ENCODE peak calls at places on chromosomes 3 and 15, in eight cellular contexts. D is mammary epithelial cell; Q is IMR-90; W is CD4-positive, alpha-beta T cell; T is retinal pigment epithelial cell; O is AG09309; R is GM20000; Y is body of pancreas. B is an unnamed sample.

GRCh38 chr3:149902498-149903139 is 68.1 kb downstream of the PFN2 start:
- DNase-seq in D (peak; percentile 1), Q (no peak), O (no peak), R (no peak), T (no peak), Y (no peak), W (no peak), B (no peak)

GRCh38 chr3:52193059-52193458 is 4.9 kb upstream of the ALAS1 start:
- DNase-seq in R (no peak), O (no peak), T (no peak), D (peak; percentile 66), Q (peak; percentile 44), Y (no peak), W (no peak), B (no peak)

GRCh38 chr3:125163739-125164601 is 48.6 kb downstream of the SLC12A8 start:
- DNase-seq in Q (no peak), D (no peak), T (no peak), O (no peak), Y (no peak), R (no peak), W (no peak), B (no peak)

GRCh38 chr3:178845446-178846118 is 226.0 kb downstream of the ZMAT3 start:
- DNase-seq in Y (no peak), O (peak; percentile 29), R (no peak), T (no peak), W (no peak), D (peak; percentile 20), Q (no peak), B (no peak)

GRCh38 chr3:53628546-53629395 is 134.4 kb downstream of the CACNA1D start:
- DNase-seq in D (peak; percentile 60), Q (no peak), W (no peak), Y (no peak), R (no peak), T (no peak), O (no peak), B (no peak)

GRCh38 chr15:70555713-70556112 is 207.6 kb downstream of the UACA start:
- DNase-seq in Y (no peak), W (no peak), T (no peak), O (no peak), Q (no peak), D (no peak), R (no peak), B (no peak)

GRCh38 chr3:128503164-128503651 is 10.2 kb upstream of the GATA2 start:
- DNase-seq in D (no peak), Y (no peak), T (no peak), Q (no peak), W (no peak), R (no peak), O (no peak), B (no peak)

GRCh38 chr3:87575538-87575937 is 299.2 kb upstream of the POU1F1 start:
- DNase-seq in Y (no peak), O (no peak), D (no peak), T (peak; percentile 21), Q (no peak), R (no peak), W (no peak), B (no peak)

GRCh38 chr3:150848864-150849263 is 56.4 kb downstream of the MINDY4B start:
- DNase-seq in D (no peak), O (no peak), Y (no peak), W (no peak), Q (no peak), R (no peak), T (no peak), B (no peak)

GRCh38 chr3:14765065-14765410 is 53.7 kb upstream of the FGD5 start:
- DNase-seq in D (no peak), O (no peak), Q (no peak), R (no peak), W (no peak), T (no peak), Y (no peak), B (no peak)

GRCh38 chr15:99076555-99077308 is 28.1 kb upstream of the SYNM start:
- DNase-seq in Q (peak; percentile 86), W (peak; percentile 13), T (no peak), R (peak; percentile 71), D (peak; percentile 72), Y (peak; percentile 69), O (peak; percentile 59), B (peak; percentile 63)

GRCh38 chr3:107794664-107795443 is 272.1 kb downstream of the BBX start:
- DNase-seq in R (no peak), W (no peak), Q (peak; percentile 4), T (no peak), D (no peak), O (no peak), Y (no peak), B (no peak)

GRCh38 chr15:42081463-42081830 is 12.9 kb downstream of the PLA2G4D start:
- DNase-seq in W (no peak), T (no peak), D (no peak), O (no peak), Q (no peak), R (no peak), Y (no peak), B (no peak)

DNA sequence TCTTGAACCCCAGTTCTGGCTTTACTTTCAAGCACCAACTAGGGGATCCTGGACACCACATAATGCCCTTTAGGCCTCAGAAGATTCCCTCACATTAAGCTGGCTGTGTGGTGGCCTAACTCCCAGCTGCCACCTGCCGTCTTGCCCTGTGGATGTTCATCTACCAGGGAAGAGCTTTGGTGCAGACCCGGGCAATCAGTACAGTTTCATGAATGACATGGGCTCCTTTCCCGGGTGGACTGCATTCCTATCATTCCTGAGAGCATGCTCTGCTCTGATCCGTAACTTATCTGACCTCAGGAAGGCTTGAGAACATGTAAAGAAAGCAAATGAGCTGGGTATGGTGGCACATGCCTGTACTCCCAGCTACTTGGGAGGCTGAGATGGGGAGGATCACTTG is 50.0 kb upstream of the GSK3B start:
- DNase-seq in O (no peak), D (peak; percentile 44), Q (peak; percentile 43), R (no peak), W (no peak), Y (peak; percentile 43), T (peak; percentile 70), B (no peak)
- TF ChIP-seq CTCF in O (no peak), D (no peak), Q (no peak), R (no peak), W (no peak), Y (no peak), T (peak; percentile 49), B (no peak)

GRCh38 chr15:29430831-29431230 is 161.2 kb upstream of the NSMCE3 start:
- DNase-seq in Y (no peak), W (no peak), T (no peak), O (no peak), Q (no peak), R (no peak), D (no peak), B (no peak)

GRCh38 chr15:29432191-29433049 is 162.8 kb upstream of the NSMCE3 start:
- DNase-seq in D (no peak), Q (no peak), Y (no peak), W (no peak), O (no peak), R (no peak), T (no peak), B (no peak)

GRCh38 chr15:29435811-29436210 is 166.2 kb upstream of the NSMCE3 start:
- DNase-seq in O (no peak), Y (no peak), Q (no peak), R (no peak), W (no peak), D (no peak), T (no peak), B (no peak)

GRCh38 chr15:29433507-29433906 is 163.9 kb upstream of the NSMCE3 start:
- DNase-seq in O (no peak), D (no peak), T (no peak), R (no peak), Q (no peak), Y (no peak), W (no peak), B (no peak)

GRCh38 chr15:29433050-29433318 is 163.4 kb upstream of the NSMCE3 start:
- DNase-seq in O (no peak), D (no peak), T (no peak), Y (no peak), W (no peak), Q (no peak), R (no peak), B (no peak)
- TF ChIP-seq CTCF in O (no peak), D (no peak), T (no peak), Y (no peak), W (no peak), Q (no peak), R (no peak), B (no peak)

GRCh38 chr3:66501483-66502266 is 853 bp upstream of the LRIG1 start:
- DNase-seq in W (no peak), T (no peak), D (no peak), O (no peak), Y (peak; percentile 46), Q (no peak), R (no peak), B (no peak)

GRCh38 chr3:66502267-66502874 is 1.5 kb upstream of the LRIG1 start:
- DNase-seq in R (no peak), W (no peak), Q (no peak), O (no peak), T (no peak), D (no peak), Y (no peak), B (no peak)

GRCh38 chr3:66499881-66500574 is 794 bp downstream of the LRIG1 start:
- DNase-seq in Y (peak; percentile 44), Q (peak; percentile 43), R (peak; percentile 62), D (peak; percentile 1), O (no peak), T (no peak), W (peak; percentile 26), B (peak; percentile 60)

GRCh38 chr3:66498718-66499611 is 1.9 kb downstream of the LRIG1 start:
- DNase-seq in Q (peak; percentile 24), R (no peak), W (no peak), O (no peak), Y (no peak), T (no peak), D (no peak), B (no peak)

DNA sequence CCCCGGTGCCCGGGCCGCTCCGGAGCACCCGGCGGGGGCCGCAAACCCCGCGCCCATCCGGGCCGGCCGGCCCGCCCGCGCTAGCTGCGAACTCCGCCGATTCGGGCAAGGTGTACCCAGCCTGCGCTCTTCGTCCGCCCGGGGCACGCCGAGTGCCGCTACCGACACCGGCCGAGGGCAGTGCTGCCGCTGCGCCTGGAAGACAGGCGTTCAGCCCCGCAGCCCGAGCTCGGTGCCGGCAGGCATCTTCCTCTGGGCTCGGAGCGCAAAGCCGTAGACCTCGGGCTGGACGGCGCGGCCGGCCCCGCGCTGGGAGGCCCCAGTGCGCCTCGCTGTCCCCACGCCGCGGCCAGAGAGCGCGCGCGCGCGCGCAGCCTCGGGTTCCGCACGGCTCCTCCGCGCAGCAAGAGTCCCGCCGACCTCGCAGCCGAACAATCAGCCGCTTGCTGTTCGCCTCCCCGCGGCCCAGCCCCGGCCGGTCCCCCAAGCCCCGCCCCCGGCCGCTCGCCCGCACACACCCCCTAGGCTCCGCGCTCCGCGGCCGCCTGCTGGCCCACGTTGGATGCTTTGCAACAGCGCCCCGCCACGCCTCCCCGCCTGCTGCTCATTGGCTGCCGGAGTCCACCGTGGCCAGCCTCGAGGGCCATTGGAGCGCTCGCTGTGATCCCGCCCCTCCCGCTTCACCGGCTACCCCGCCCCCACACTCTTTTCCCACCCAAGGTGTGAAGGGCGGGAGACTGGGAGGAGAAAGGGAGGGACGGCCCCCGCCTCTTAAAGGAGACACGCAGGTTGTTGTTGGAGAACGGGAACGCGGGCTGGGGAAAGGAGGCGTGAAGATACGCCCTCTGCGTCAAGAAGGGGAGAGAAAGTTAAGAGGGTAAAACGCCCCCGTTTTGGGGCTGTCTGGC is at the start of gene LRIG1:
- DNase-seq in T (peak; percentile 88), R (peak; percentile 96), Q (peak; percentile 97), W (peak; percentile 95), O (peak; percentile 84), D (peak; percentile 97), Y (peak; percentile 100), B (peak; percentile 96)
- TF ChIP-seq CTCF in T (no peak), R (no peak), Q (peak; percentile 38), W (peak; percentile 23), O (no peak), D (no peak), Y (peak; percentile 39), B (peak; percentile 24)

GRCh38 chr3:50111757-50112156 is 23.0 kb downstream of the RBM5 start:
- DNase-seq in T (no peak), O (no peak), Q (no peak), Y (no peak), W (no peak), D (no peak), R (no peak), B (no peak)
- TF ChIP-seq CTCF in T (no peak), O (no peak), Q (no peak), Y (no peak), W (no peak), D (no peak), R (no peak), B (no peak)

B was measured in GM13977.